ENCODE peak calls at places on chromosomes 11 and 22, in five cellular contexts. X, T, S, J and L are unnamed samples.

GRCh38 chr11:111935331-111936044 is 1.7 kb upstream of the DIXDC1 start:
- DNase-seq in X (no peak), T (no peak), S (no peak), J (no peak), L (no peak)

GRCh38 chr11:128632151-128632791 is 44.9 kb upstream of the ETS1 start:
- DNase-seq in X (no peak), T (no peak), S (no peak), J (peak; percentile 77), L (peak; percentile 77)

GRCh38 chr11:116563028-116563712 is 209.6 kb downstream of the BUD13 start:
- DNase-seq in X (no peak), T (no peak), S (no peak), J (no peak), L (no peak)

GRCh38 chr22:30010789-30011405 is 69.4 kb upstream of the HORMAD2 start:
- DNase-seq in X (no peak), T (no peak), S (no peak), J (no peak), L (no peak)

GRCh38 chr11:94737171-94737611 is 31.0 kb upstream of the AMOTL1 start:
- DNase-seq in X (no peak), T (no peak), S (no peak), J (no peak), L (no peak)

GRCh38 chr11:2530131-2530854 is 85.5 kb downstream of the KCNQ1 start:
- DNase-seq in X (peak; percentile 17), T (peak; percentile 11), S (peak; percentile 50), J (no peak), L (no peak)

GRCh38 chr11:88414981-88415391 is 77.5 kb upstream of the CTSC start:
- DNase-seq in X (no peak), T (no peak), S (no peak), J (peak; percentile 27), L (peak; percentile 91)

GRCh38 chr11:60084866-60085265 is 3.6 kb upstream of the MS4A2 start:
- DNase-seq in X (no peak), T (no peak), S (no peak), J (no peak), L (no peak)

GRCh38 chr22:19035474-19036228 is 86.6 kb downstream of the DGCR2 start:
- DNase-seq in X (no peak), T (no peak), S (no peak), J (peak; percentile 11), L (no peak)

GRCh38 chr22:36816635-36817428 is at the start of gene PVALB:
- DNase-seq in X (peak; percentile 25), T (peak; percentile 22), S (no peak), J (no peak), L (no peak)

GRCh38 chr22:37030560-37031281 is 11.2 kb downstream of the MPST start:
- DNase-seq in X (no peak), T (no peak), S (no peak), J (no peak), L (no peak)

GRCh38 chr11:124900464-124900863 is 2.8 kb upstream of the ROBO4 start:
- DNase-seq in X (no peak), T (no peak), S (no peak), J (no peak), L (no peak)

GRCh38 chr22:41656515-41656914 is 32.2 kb downstream of the SNU13 start:
- DNase-seq in X (no peak), T (no peak), S (peak; percentile 19), J (no peak), L (peak; percentile 32)

GRCh38 chr11:111327908-111328624 is 29.7 kb downstream of the POU2AF3 start:
- DNase-seq in X (peak; percentile 25), T (peak; percentile 38), S (peak; percentile 74), J (no peak), L (no peak)

GRCh38 chr11:9473408-9473807 is 12.6 kb downstream of the ZNF143 start:
- DNase-seq in X (no peak), T (no peak), S (no peak), J (no peak), L (no peak)

GRCh38 chr11:80620867-80621266 is 1180.0 kb upstream of the TENM4 start:
- DNase-seq in X (no peak), T (no peak), S (no peak), J (no peak), L (no peak)

GRCh38 chr22:38429460-38430128 is 25.4 kb downstream of the KCNJ4 start:
- DNase-seq in X (no peak), T (no peak), S (no peak), J (no peak), L (no peak)

GRCh38 chr11:68843703-68844312 is 2.1 kb upstream of the CPT1A start:
- DNase-seq in X (peak; percentile 86), T (peak; percentile 87), S (peak; percentile 74), J (peak; percentile 88), L (peak; percentile 26)

GRCh38 chr22:36201630-36202312 is at the start of gene APOL4:
- DNase-seq in X (peak; percentile 85), T (peak; percentile 89), S (peak; percentile 78), J (no peak), L (no peak)

GRCh38 chr11:46119352-46120216 is 1.7 kb downstream of the PHF21A start:
- DNase-seq in X (peak; percentile 64), T (peak; percentile 35), S (peak; percentile 82), J (peak; percentile 83), L (no peak)

GRCh38 chr11:8207080-8208000 is 38.5 kb upstream of the RIC3 start:
- DNase-seq in X (no peak), T (no peak), S (no peak), J (no peak), L (no peak)

GRCh38 chr11:94525933-94526332 is 13.7 kb downstream of the C11orf97 start:
- DNase-seq in X (peak; percentile 43), T (peak; percentile 66), S (no peak), J (no peak), L (no peak)

GRCh38 chr11:68051191-68052136 is 12.6 kb downstream of the TCIRG1 start:
- DNase-seq in X (no peak), T (no peak), S (no peak), J (no peak), L (no peak)

GRCh38 chr11:73431431-73431830 is 55.2 kb downstream of the RELT start:
- DNase-seq in X (no peak), T (no peak), S (no peak), J (no peak), L (no peak)

GRCh38 chr11:2376751-2377451 is at the start of gene CD81:
- DNase-seq in X (peak; percentile 66), T (no peak), S (no peak), J (peak; percentile 70), L (no peak)

GRCh38 chr11:46692450-46692849 is 8.0 kb downstream of the ARHGAP1 start:
- DNase-seq in X (no peak), T (no peak), S (no peak), J (no peak), L (no peak)

GRCh38 chr22:24580276-24580675 is 12.6 kb downstream of the LRRC75B start:
- DNase-seq in X (no peak), T (no peak), S (no peak), J (no peak), L (no peak)

DNA sequence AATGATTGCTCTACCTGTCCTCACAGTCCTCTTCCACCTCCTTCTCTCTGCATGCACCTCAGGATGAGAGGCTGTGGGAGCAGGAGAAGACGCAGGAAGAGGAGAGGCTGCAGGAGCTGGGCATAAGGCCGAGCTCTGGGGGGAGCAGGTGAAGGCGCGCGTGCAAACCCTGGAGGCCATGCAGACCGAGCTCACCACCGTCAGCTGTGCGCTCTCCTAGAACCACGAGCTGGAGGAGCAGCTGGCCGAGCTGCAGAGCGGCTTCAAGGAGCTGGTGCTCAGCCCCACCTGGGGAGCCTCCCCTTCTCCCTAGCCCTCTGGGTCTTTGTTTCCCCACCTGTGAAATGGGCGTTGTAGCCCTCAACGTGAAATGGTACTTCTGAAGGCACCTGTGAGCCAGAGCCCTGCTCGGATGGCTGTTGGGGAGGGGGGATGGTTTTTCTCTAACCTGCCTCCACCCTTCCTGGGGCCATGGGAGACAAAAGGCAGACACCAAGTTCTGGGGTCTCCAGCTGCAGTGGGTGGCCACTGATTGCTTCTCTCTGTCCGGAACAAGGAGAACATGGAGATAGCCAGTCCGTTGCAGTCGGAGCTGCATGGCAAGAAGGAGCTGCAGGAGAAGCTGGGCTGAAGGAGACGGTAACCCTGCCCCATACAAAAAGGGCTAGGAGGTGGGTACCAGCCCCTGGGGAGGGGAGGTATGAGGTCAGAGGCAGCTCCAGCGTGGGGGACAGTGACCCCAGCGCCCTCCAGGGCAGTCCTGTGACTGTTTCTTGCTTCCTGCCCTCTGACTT is 65.2 kb upstream of the A4GALT start:
- DNase-seq in X (no peak), T (no peak), S (no peak), J (no peak), L (no peak)
- H3K4me3 ChIP-seq in X (no peak overlapping the region), T (no peak overlapping the region), S (no peak overlapping the region), J (no peak overlapping the region), L (no peak overlapping the region)

GRCh38 chr11:114156766-114157165 is 97.3 kb downstream of the ZBTB16 start:
- DNase-seq in X (no peak), T (no peak), S (peak; percentile 61), J (no peak), L (no peak)
- H3K4me3 ChIP-seq in X (no peak overlapping the region), T (no peak overlapping the region), S (no peak overlapping the region), J (no peak overlapping the region), L (no peak overlapping the region)

GRCh38 chr11:65442952-65443351 is 20.4 kb downstream of the NEAT1 start:
- DNase-seq in X (no peak), T (no peak), S (peak; percentile 67), J (peak; percentile 43), L (no peak)
- H3K4me3 ChIP-seq in X (no peak overlapping the region), T (no peak overlapping the region), S (no peak overlapping the region), J (no peak overlapping the region), L (no peak overlapping the region)

GRCh38 chr11:83257638-83258229 is 28.4 kb downstream of the CCDC90B start:
- DNase-seq in X (no peak), T (no peak), S (peak; percentile 71), J (no peak), L (no peak)
- H3K4me3 ChIP-seq in X (no peak overlapping the region), T (no peak overlapping the region), S (peak overlapping the region; percentile 11), J (no peak overlapping the region), L (no peak overlapping the region)

DNA sequence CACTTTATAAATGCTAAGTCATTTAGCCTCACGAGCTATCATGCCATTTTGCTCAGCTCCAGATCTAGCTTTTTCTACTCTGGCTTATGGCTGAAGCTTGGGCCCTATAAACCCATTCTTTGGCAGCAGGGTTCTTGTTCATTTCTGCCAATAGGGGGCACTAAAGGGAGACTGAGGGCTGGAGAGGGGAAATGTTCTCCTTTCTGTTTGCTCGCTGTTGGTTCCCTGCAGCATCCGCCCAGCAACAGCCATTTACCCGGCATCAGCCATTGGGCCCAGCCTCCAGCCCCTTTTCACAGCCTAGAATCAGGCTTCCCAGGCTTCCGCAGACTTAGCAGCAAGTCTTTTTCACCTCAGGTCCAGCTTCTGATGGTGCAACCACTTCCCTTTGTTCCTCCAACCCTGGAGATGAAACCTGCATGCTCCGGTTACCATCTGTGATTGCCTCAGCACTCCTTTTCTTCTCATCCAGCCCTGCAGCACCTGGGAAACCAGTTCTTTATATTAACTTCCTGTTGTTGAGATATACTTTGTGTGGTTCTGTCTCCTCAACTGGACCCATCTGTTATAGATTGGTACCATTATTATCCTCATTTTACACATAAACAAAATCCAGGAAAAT is 4.2 kb upstream of the ME3 start:
- DNase-seq in X (no peak), T (no peak), S (no peak), J (peak; percentile 23), L (peak; percentile 15)
- H3K4me3 ChIP-seq in X (no peak overlapping the region), T (no peak overlapping the region), S (no peak overlapping the region), J (no peak overlapping the region), L (no peak overlapping the region)